ENCODE peak calls at places on chromosomes 2 and 18, in nine cellular contexts. Q is AG09309, F is OCI-LY7, N is GM13977, Y is GM13976, P is ovary, I is breast epithelium, W is GM12865, C is esophagus squamous epithelium. E is an unnamed sample.

GRCh38 chr2:42900226-42900744 is 107.9 kb upstream of the HAAO start:
- DNase-seq in Q (peak; percentile 43), F (no peak), N (no peak), Y (no peak), P (no peak), I (no peak), W (no peak), C (no peak), E (no peak)

GRCh38 chr2:241558532-241559488 is at the start of gene BOK:
- DNase-seq in Q (no peak), F (no peak), N (no peak), Y (no peak), P (peak; percentile 58), I (no peak), W (no peak), C (no peak), E (no peak)

GRCh38 chr2:134774074-134774742 is 55.4 kb upstream of the TMEM163 start:
- DNase-seq in Q (no peak), F (no peak), N (no peak), Y (no peak), P (no peak), I (no peak), W (no peak), C (no peak), E (no peak)

GRCh38 chr2:183037281-183037659 is 987 bp downstream of the NCKAP1 start:
- DNase-seq in Q (no peak), F (no peak), N (no peak), Y (no peak), P (no peak), I (no peak), W (no peak), C (no peak), E (no peak)

GRCh38 chr2:85788603-85789002 is 34.8 kb downstream of the ATOH8 start:
- DNase-seq in Q (no peak), F (no peak), N (no peak), Y (no peak), P (peak; percentile 15), I (no peak), W (no peak), C (no peak), E (no peak)

GRCh38 chr18:9552189-9552588 is 62.2 kb downstream of the PPP4R1 start:
- DNase-seq in Q (no peak), F (no peak), N (no peak), Y (no peak), P (no peak), I (no peak), W (no peak), C (no peak), E (no peak)

GRCh38 chr2:100142393-100142792 is at the start of gene AFF3:
- DNase-seq in Q (no peak), F (peak; percentile 99), N (peak; percentile 77), Y (peak; percentile 81), P (no peak), I (no peak), W (peak; percentile 94), C (peak; percentile 9), E (no peak)

GRCh38 chr2:1867141-1867540 is 122.8 kb upstream of the PXDN start:
- DNase-seq in Q (no peak), F (no peak), N (no peak), Y (no peak), P (no peak), I (no peak), W (no peak), C (no peak), E (no peak)

GRCh38 chr2:88683160-88684021 is 8.1 kb upstream of the RPIA start:
- DNase-seq in Q (no peak), F (peak; percentile 61), N (no peak), Y (no peak), P (no peak), I (no peak), W (no peak), C (no peak), E (no peak)

GRCh38 chr18:48296581-48296980 is 112.6 kb downstream of the ZBTB7C start:
- DNase-seq in Q (no peak), F (no peak), N (no peak), Y (no peak), P (no peak), I (no peak), W (no peak), C (no peak), E (no peak)

GRCh38 chr2:206876176-206876575 is 63.1 kb upstream of the CPO start:
- DNase-seq in Q (no peak), F (no peak), N (no peak), Y (no peak), P (no peak), I (no peak), W (no peak), C (no peak), E (no peak)

GRCh38 chr2:221529943-221530652 is 42.0 kb downstream of the EPHA4 start:
- DNase-seq in Q (peak; percentile 66), F (no peak), N (no peak), Y (no peak), P (no peak), I (no peak), W (no peak), C (no peak), E (peak; percentile 34)

GRCh38 chr2:25314514-25315315 is 27.0 kb downstream of the DNMT3A start:
- DNase-seq in Q (no peak), F (peak; percentile 54), N (peak; percentile 90), Y (peak; percentile 93), P (peak; percentile 86), I (no peak), W (peak; percentile 88), C (no peak), E (no peak)

GRCh38 chr2:235506997-235507615 is 13.3 kb downstream of the AGAP1 start:
- DNase-seq in Q (no peak), F (no peak), N (no peak), Y (no peak), P (no peak), I (no peak), W (no peak), C (no peak), E (no peak)

GRCh38 chr2:43288417-43289305 is 62.3 kb upstream of the ZFP36L2 start:
- DNase-seq in Q (no peak), F (no peak), N (no peak), Y (no peak), P (no peak), I (no peak), W (no peak), C (no peak), E (no peak)

DNA sequence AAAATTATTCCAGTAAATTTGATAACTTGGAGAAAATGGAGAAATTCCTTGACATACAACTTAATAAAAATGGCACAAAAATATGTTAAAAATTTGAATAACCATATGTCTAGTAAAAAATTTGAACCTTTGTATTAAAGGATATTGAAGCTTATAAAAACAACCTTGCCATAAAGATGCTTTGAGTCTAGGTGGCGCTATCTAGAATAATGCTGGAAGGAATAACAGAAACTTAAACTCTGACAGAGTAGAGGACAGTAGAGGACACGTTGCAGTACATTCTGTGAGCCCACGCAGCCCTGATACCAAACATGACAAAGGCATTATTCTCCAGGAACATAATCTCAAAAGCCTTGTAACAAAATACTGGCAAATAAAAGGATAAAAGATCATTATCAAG is 44.7 kb upstream of the ALKAL2 start:
- DNase-seq in Q (no peak), F (no peak), N (no peak), Y (no peak), P (no peak), I (no peak), W (no peak), C (no peak), E (no peak)
- TF ChIP-seq CTCF in Q (no peak), F (peak; percentile 61), N (peak; percentile 12), Y (no peak), P (no peak), I (no peak), W (no peak), C (no peak), E (no peak)

GRCh38 chr2:238260879-238261278 is 21.0 kb upstream of the HES6 start:
- DNase-seq in Q (no peak), F (no peak), N (no peak), Y (no peak), P (no peak), I (no peak), W (no peak), C (no peak), E (no peak)

GRCh38 chr2:238256594-238257104 is 16.8 kb upstream of the HES6 start:
- DNase-seq in Q (no peak), F (peak; percentile 70), N (peak; percentile 78), Y (peak; percentile 80), P (no peak), I (peak; percentile 85), W (peak; percentile 87), C (peak; percentile 22), E (no peak)

GRCh38 chr2:238261718-238262375 is 22.0 kb upstream of the HES6 start:
- DNase-seq in Q (no peak), F (no peak), N (no peak), Y (no peak), P (no peak), I (no peak), W (no peak), C (no peak), E (no peak)

GRCh38 chr2:238257786-238258700 is 18.2 kb upstream of the HES6 start:
- DNase-seq in Q (no peak), F (no peak), N (no peak), Y (no peak), P (peak; percentile 3), I (no peak), W (no peak), C (no peak), E (no peak)

GRCh38 chr2:238259085-238260020 is 19.5 kb upstream of the HES6 start:
- DNase-seq in Q (no peak), F (no peak), N (no peak), Y (no peak), P (no peak), I (no peak), W (no peak), C (no peak), E (no peak)
- TF ChIP-seq CTCF in Q (no peak), F (peak; percentile 35), N (no peak), Y (no peak), P (no peak), I (no peak), W (peak; percentile 10), C (no peak), E (no peak)

DNA sequence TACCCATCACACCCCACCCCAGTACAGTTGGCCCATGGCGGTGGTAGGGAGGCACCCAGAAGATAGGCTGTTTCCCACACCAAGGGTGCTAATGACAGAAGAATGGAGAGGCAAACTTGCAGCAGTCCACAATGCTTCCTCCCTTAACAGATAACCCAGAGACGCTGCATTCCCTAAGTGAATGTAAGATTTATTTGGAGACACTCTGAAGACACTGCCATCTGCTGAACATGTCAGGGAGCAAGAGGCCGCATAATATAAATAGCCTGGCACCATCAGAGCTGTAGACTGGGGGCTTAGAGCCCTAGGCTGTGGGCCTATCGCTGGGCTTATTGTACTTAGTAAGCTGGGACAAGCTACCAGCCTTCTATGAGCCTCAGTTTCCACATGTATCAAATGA is 2.2 kb upstream of the IWS1 start:
- DNase-seq in Q (no peak), F (peak; percentile 27), N (no peak), Y (no peak), P (no peak), I (no peak), W (no peak), C (no peak), E (no peak)
- TF ChIP-seq CTCF in Q (no peak), F (peak; percentile 35), N (no peak), Y (no peak), P (no peak), I (no peak), W (no peak), C (no peak), E (no peak)

GRCh38 chr2:106165064-106165463 is 29.0 kb downstream of the UXS1 start:
- DNase-seq in Q (no peak), F (no peak), N (no peak), Y (no peak), P (no peak), I (no peak), W (no peak), C (no peak), E (no peak)
- TF ChIP-seq CTCF in Q (no peak), F (no peak), N (no peak), Y (no peak), P (no peak), I (no peak), W (no peak), C (no peak), E (no peak)